ENCODE peak calls at places on chromosomes 1 and 21, in ten cellular contexts. One of them, this sample, is unnamed.

GRCh38 chr21:43187715-43188114 is 18.9 kb downstream of the CRYAA start:
- DNase-seq in GM13976: no peak
- DNase-seq in OCI-LY7: no peak
- DNase-seq in CD14-positive monocyte: peak; percentile 5
- DNase-seq in fibroblast of mammary gland: no peak
- DNase-seq in Peyer's patch: no peak
- DNase-seq in tibial artery: no peak
- DNase-seq in CD8-positive, alpha-beta T cell: peak; percentile 15
- DNase-seq in neural progenitor cell: no peak
- DNase-seq in ovary: no peak
- DNase-seq in this sample: no peak

GRCh38 chr1:43878854-43879253 is 54.7 kb upstream of the ARTN start:
- DNase-seq in GM13976: no peak
- DNase-seq in OCI-LY7: no peak
- DNase-seq in CD14-positive monocyte: no peak
- DNase-seq in fibroblast of mammary gland: no peak
- DNase-seq in Peyer's patch: no peak
- DNase-seq in tibial artery: no peak
- DNase-seq in CD8-positive, alpha-beta T cell: no peak
- DNase-seq in neural progenitor cell: no peak
- DNase-seq in ovary: no peak
- DNase-seq in this sample: no peak

GRCh38 chr1:211639500-211640361 is 35.7 kb downstream of the NEK2 start:
- DNase-seq in GM13976: peak; percentile 3
- DNase-seq in OCI-LY7: no peak
- DNase-seq in CD14-positive monocyte: no peak
- DNase-seq in fibroblast of mammary gland: peak; percentile 94
- DNase-seq in Peyer's patch: no peak
- DNase-seq in tibial artery: no peak
- DNase-seq in CD8-positive, alpha-beta T cell: no peak
- DNase-seq in neural progenitor cell: no peak
- DNase-seq in ovary: no peak
- DNase-seq in this sample: no peak

GRCh38 chr1:224380003-224380402 is 23.3 kb downstream of the CNIH4 start:
- DNase-seq in GM13976: peak; percentile 40
- DNase-seq in OCI-LY7: peak; percentile 18
- DNase-seq in CD14-positive monocyte: no peak
- DNase-seq in fibroblast of mammary gland: no peak
- DNase-seq in Peyer's patch: no peak
- DNase-seq in tibial artery: no peak
- DNase-seq in CD8-positive, alpha-beta T cell: peak; percentile 59
- DNase-seq in neural progenitor cell: no peak
- DNase-seq in ovary: no peak
- DNase-seq in this sample: peak; percentile 36

GRCh38 chr1:201999625-202000238 is 10.7 kb upstream of the ELF3 start:
- DNase-seq in GM13976: peak; percentile 71
- DNase-seq in OCI-LY7: peak; percentile 59
- DNase-seq in CD14-positive monocyte: no peak
- DNase-seq in fibroblast of mammary gland: peak; percentile 55
- DNase-seq in Peyer's patch: peak; percentile 53
- DNase-seq in tibial artery: no peak
- DNase-seq in CD8-positive, alpha-beta T cell: no peak
- DNase-seq in neural progenitor cell: peak; percentile 74
- DNase-seq in ovary: no peak
- DNase-seq in this sample: peak; percentile 66

GRCh38 chr1:15152318-15153183 is 996 bp upstream of the TMEM51 start:
- DNase-seq in GM13976: peak; percentile 57
- DNase-seq in OCI-LY7: no peak
- DNase-seq in CD14-positive monocyte: peak; percentile 57
- DNase-seq in fibroblast of mammary gland: peak; percentile 90
- DNase-seq in Peyer's patch: peak; percentile 89
- DNase-seq in tibial artery: peak; percentile 77
- DNase-seq in CD8-positive, alpha-beta T cell: no peak
- DNase-seq in neural progenitor cell: peak; percentile 75
- DNase-seq in ovary: peak; percentile 93
- DNase-seq in this sample: peak; percentile 53

GRCh38 chr1:22105611-22106207 is 37.2 kb downstream of the WNT4 start:
- DNase-seq in GM13976: no peak
- DNase-seq in OCI-LY7: peak; percentile 63
- DNase-seq in CD14-positive monocyte: no peak
- DNase-seq in fibroblast of mammary gland: peak; percentile 72
- DNase-seq in Peyer's patch: no peak
- DNase-seq in tibial artery: no peak
- DNase-seq in CD8-positive, alpha-beta T cell: peak; percentile 49
- DNase-seq in neural progenitor cell: peak; percentile 69
- DNase-seq in ovary: no peak
- DNase-seq in this sample: peak; percentile 51

GRCh38 chr1:92957020-92957734 is 4.1 kb downstream of the DIPK1A start:
- DNase-seq in GM13976: peak; percentile 44
- DNase-seq in OCI-LY7: peak; percentile 75
- DNase-seq in CD14-positive monocyte: no peak
- DNase-seq in fibroblast of mammary gland: no peak
- DNase-seq in Peyer's patch: no peak
- DNase-seq in tibial artery: no peak
- DNase-seq in CD8-positive, alpha-beta T cell: no peak
- DNase-seq in neural progenitor cell: no peak
- DNase-seq in ovary: no peak
- DNase-seq in this sample: peak; percentile 57

GRCh38 chr1:180231506-180232420 is 1.7 kb downstream of the LHX4 start:
- DNase-seq in GM13976: no peak
- DNase-seq in OCI-LY7: peak; percentile 19
- DNase-seq in CD14-positive monocyte: no peak
- DNase-seq in fibroblast of mammary gland: peak; percentile 47
- DNase-seq in Peyer's patch: peak; percentile 51
- DNase-seq in tibial artery: no peak
- DNase-seq in CD8-positive, alpha-beta T cell: no peak
- DNase-seq in neural progenitor cell: peak; percentile 82
- DNase-seq in ovary: no peak
- DNase-seq in this sample: peak; percentile 64

GRCh38 chr1:186738896-186739295 is 58.7 kb upstream of the PTGS2 start:
- DNase-seq in GM13976: peak; percentile 21
- DNase-seq in OCI-LY7: no peak
- DNase-seq in CD14-positive monocyte: no peak
- DNase-seq in fibroblast of mammary gland: no peak
- DNase-seq in Peyer's patch: no peak
- DNase-seq in tibial artery: no peak
- DNase-seq in CD8-positive, alpha-beta T cell: no peak
- DNase-seq in neural progenitor cell: no peak
- DNase-seq in ovary: no peak
- DNase-seq in this sample: peak; percentile 26

GRCh38 chr21:34715518-34715917 is 46.7 kb downstream of the CLIC6 start:
- DNase-seq in GM13976: peak; percentile 38
- DNase-seq in OCI-LY7: no peak
- DNase-seq in CD14-positive monocyte: no peak
- DNase-seq in fibroblast of mammary gland: no peak
- DNase-seq in Peyer's patch: no peak
- DNase-seq in tibial artery: no peak
- DNase-seq in CD8-positive, alpha-beta T cell: no peak
- DNase-seq in neural progenitor cell: no peak
- DNase-seq in ovary: no peak
- DNase-seq in this sample: peak; percentile 35

GRCh38 chr21:34715985-34716596 is 47.3 kb downstream of the CLIC6 start:
- DNase-seq in GM13976: no peak
- DNase-seq in OCI-LY7: no peak
- DNase-seq in CD14-positive monocyte: no peak
- DNase-seq in fibroblast of mammary gland: no peak
- DNase-seq in Peyer's patch: no peak
- DNase-seq in tibial artery: no peak
- DNase-seq in CD8-positive, alpha-beta T cell: no peak
- DNase-seq in neural progenitor cell: no peak
- DNase-seq in ovary: no peak
- DNase-seq in this sample: no peak
- TF ChIP-seq CTCF in GM13976: no peak
- TF ChIP-seq CTCF in OCI-LY7: no peak
- TF ChIP-seq CTCF in CD14-positive monocyte: no peak
- TF ChIP-seq CTCF in fibroblast of mammary gland: no peak
- TF ChIP-seq CTCF in Peyer's patch: no peak
- TF ChIP-seq CTCF in tibial artery: no peak
- TF ChIP-seq CTCF in CD8-positive, alpha-beta T cell: no peak
- TF ChIP-seq CTCF in neural progenitor cell: no peak
- TF ChIP-seq CTCF in ovary: no peak
- TF ChIP-seq CTCF in this sample: no peak

GRCh38 chr1:109090415-109091195 is at the start of gene TMEM167B:
- DNase-seq in GM13976: peak; percentile 91
- DNase-seq in OCI-LY7: peak; percentile 94
- DNase-seq in CD14-positive monocyte: peak; percentile 91
- DNase-seq in fibroblast of mammary gland: peak; percentile 95
- DNase-seq in Peyer's patch: peak; percentile 92
- DNase-seq in tibial artery: peak; percentile 91
- DNase-seq in CD8-positive, alpha-beta T cell: peak; percentile 89
- DNase-seq in neural progenitor cell: peak; percentile 96
- DNase-seq in ovary: peak; percentile 87
- DNase-seq in this sample: peak; percentile 85
- TF ChIP-seq CTCF in GM13976: no peak
- TF ChIP-seq CTCF in OCI-LY7: no peak
- TF ChIP-seq CTCF in CD14-positive monocyte: no peak
- TF ChIP-seq CTCF in fibroblast of mammary gland: no peak
- TF ChIP-seq CTCF in Peyer's patch: no peak
- TF ChIP-seq CTCF in tibial artery: no peak
- TF ChIP-seq CTCF in CD8-positive, alpha-beta T cell: no peak
- TF ChIP-seq CTCF in neural progenitor cell: no peak
- TF ChIP-seq CTCF in ovary: no peak
- TF ChIP-seq CTCF in this sample: no peak

GRCh38 chr1:154994269-154994977 is 1.0 kb downstream of the LENEP start:
- DNase-seq in GM13976: no peak
- DNase-seq in OCI-LY7: peak; percentile 42
- DNase-seq in CD14-positive monocyte: no peak
- DNase-seq in fibroblast of mammary gland: no peak
- DNase-seq in Peyer's patch: peak; percentile 37
- DNase-seq in tibial artery: no peak
- DNase-seq in CD8-positive, alpha-beta T cell: no peak
- DNase-seq in neural progenitor cell: no peak
- DNase-seq in ovary: no peak
- DNase-seq in this sample: no peak

GRCh38 chr1:154989195-154989860 is 4.1 kb upstream of the LENEP start:
- DNase-seq in GM13976: no peak
- DNase-seq in OCI-LY7: no peak
- DNase-seq in CD14-positive monocyte: no peak
- DNase-seq in fibroblast of mammary gland: no peak
- DNase-seq in Peyer's patch: peak; percentile 66
- DNase-seq in tibial artery: no peak
- DNase-seq in CD8-positive, alpha-beta T cell: no peak
- DNase-seq in neural progenitor cell: no peak
- DNase-seq in ovary: no peak
- DNase-seq in this sample: no peak

GRCh38 chr1:154993572-154994268 is at the start of gene LENEP:
- DNase-seq in GM13976: no peak
- DNase-seq in OCI-LY7: no peak
- DNase-seq in CD14-positive monocyte: no peak
- DNase-seq in fibroblast of mammary gland: no peak
- DNase-seq in Peyer's patch: peak; percentile 34
- DNase-seq in tibial artery: peak; percentile 17
- DNase-seq in CD8-positive, alpha-beta T cell: no peak
- DNase-seq in neural progenitor cell: no peak
- DNase-seq in ovary: no peak
- DNase-seq in this sample: no peak

GRCh38 chr1:154990276-154990675 is 3.1 kb upstream of the LENEP start:
- DNase-seq in GM13976: no peak
- DNase-seq in OCI-LY7: no peak
- DNase-seq in CD14-positive monocyte: no peak
- DNase-seq in fibroblast of mammary gland: no peak
- DNase-seq in Peyer's patch: peak; percentile 31
- DNase-seq in tibial artery: no peak
- DNase-seq in CD8-positive, alpha-beta T cell: no peak
- DNase-seq in neural progenitor cell: no peak
- DNase-seq in ovary: no peak
- DNase-seq in this sample: no peak

DNA sequence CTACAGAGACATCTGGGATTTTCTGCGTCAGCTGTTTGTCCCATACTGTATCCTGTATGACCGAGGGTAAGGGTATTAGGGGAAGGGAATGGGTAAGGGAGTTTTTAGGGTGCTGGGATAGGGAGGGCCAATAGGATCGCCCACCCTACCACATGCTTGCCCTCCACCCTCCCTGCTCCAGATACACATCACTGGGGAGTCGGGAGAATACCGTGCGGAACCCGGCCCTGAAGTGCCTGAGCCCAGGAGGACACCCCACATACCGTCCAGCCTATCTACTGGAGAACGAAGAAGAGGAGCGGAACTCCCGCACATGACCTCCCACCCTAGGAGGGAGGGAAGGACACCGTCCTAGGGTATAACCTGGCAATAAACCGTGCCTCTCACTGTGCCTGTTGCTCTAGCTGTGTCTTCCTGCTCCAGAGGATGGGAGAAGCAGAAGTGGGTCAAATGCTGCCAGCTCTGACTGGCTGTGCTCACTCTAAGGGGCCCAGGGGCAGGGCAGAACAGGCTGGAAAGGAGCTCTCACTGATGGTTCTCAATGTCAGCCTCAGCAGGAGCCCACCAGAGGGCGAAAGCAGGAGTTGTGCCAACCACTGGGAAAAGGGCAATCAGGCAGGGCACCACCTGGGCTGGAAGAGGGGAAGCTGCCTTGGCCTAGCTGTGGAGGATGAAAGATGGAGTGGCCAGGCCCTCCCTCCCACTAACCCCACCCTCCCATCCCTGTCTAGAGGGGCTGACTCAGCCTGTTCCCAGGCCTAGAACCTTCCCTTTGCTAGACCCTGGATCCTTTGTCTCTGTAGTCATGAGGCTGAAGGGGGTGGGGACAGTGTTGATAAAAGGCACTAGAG is 440 bp upstream of the LENEP start:
- DNase-seq in GM13976: no peak
- DNase-seq in OCI-LY7: no peak
- DNase-seq in CD14-positive monocyte: no peak
- DNase-seq in fibroblast of mammary gland: peak; percentile 74
- DNase-seq in Peyer's patch: peak; percentile 49
- DNase-seq in tibial artery: peak; percentile 12
- DNase-seq in CD8-positive, alpha-beta T cell: no peak
- DNase-seq in neural progenitor cell: no peak
- DNase-seq in ovary: no peak
- DNase-seq in this sample: no peak
- TF ChIP-seq CTCF in GM13976: no peak
- TF ChIP-seq CTCF in OCI-LY7: peak; percentile 45
- TF ChIP-seq CTCF in CD14-positive monocyte: no peak
- TF ChIP-seq CTCF in fibroblast of mammary gland: peak; percentile 20
- TF ChIP-seq CTCF in Peyer's patch: no peak
- TF ChIP-seq CTCF in tibial artery: no peak
- TF ChIP-seq CTCF in CD8-positive, alpha-beta T cell: no peak
- TF ChIP-seq CTCF in neural progenitor cell: peak; percentile 13
- TF ChIP-seq CTCF in ovary: no peak
- TF ChIP-seq CTCF in this sample: no peak

DNA sequence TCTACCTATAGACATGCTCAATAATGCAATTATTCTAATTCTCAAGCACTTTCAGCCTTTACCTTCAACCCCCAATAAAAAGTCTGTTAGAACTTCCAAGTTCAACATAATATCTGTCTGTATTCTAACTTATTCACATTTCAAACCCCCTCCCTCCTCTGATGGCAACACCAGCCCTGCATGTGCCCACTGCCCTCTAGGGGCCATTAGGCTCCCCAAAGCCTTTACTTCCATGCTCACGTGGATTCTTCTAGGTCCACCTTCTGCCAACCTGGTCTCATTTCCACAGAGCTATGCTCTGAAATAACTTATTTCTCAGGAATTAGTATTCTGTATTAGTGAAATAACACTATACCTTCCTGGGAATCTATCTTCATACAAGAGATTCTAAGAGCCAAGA is 22.2 kb upstream of the KPRP start:
- DNase-seq in GM13976: no peak
- DNase-seq in OCI-LY7: no peak
- DNase-seq in CD14-positive monocyte: no peak
- DNase-seq in fibroblast of mammary gland: no peak
- DNase-seq in Peyer's patch: no peak
- DNase-seq in tibial artery: no peak
- DNase-seq in CD8-positive, alpha-beta T cell: no peak
- DNase-seq in neural progenitor cell: no peak
- DNase-seq in ovary: no peak
- DNase-seq in this sample: no peak
- TF ChIP-seq CTCF in GM13976: no peak
- TF ChIP-seq CTCF in OCI-LY7: peak; percentile 64
- TF ChIP-seq CTCF in CD14-positive monocyte: no peak
- TF ChIP-seq CTCF in fibroblast of mammary gland: peak; percentile 13
- TF ChIP-seq CTCF in Peyer's patch: no peak
- TF ChIP-seq CTCF in tibial artery: no peak
- TF ChIP-seq CTCF in CD8-positive, alpha-beta T cell: no peak
- TF ChIP-seq CTCF in neural progenitor cell: no peak
- TF ChIP-seq CTCF in ovary: no peak
- TF ChIP-seq CTCF in this sample: peak; percentile 37